ENCODE peak calls at places on chromosomes 6 and 20, in ten cellular contexts. One of them, this sample, is unnamed.

GRCh38 chr6:27062755-27063154 is 184.7 kb upstream of the PRSS16 start:
- DNase-seq in A549: no peak
- DNase-seq in ovary: no peak
- DNase-seq in tibial nerve: no peak
- DNase-seq in transverse colon: no peak
- DNase-seq in esophagus muscularis mucosa: no peak
- DNase-seq in stomach: no peak
- DNase-seq in H1: no peak
- DNase-seq in GM12878: no peak
- DNase-seq in SK-N-SH: peak
- DNase-seq in this sample: no peak

GRCh38 chr6:89368107-89368506 is 15.6 kb upstream of the UBE2J1 start:
- DNase-seq in A549: peak
- DNase-seq in ovary: peak
- DNase-seq in tibial nerve: peak
- DNase-seq in transverse colon: peak
- DNase-seq in esophagus muscularis mucosa: no peak
- DNase-seq in stomach: peak
- DNase-seq in H1: peak
- DNase-seq in GM12878: no peak
- DNase-seq in SK-N-SH: peak
- DNase-seq in this sample: peak

GRCh38 chr6:159701413-159701999 is 8.5 kb upstream of the SOD2 start:
- DNase-seq in A549: peak
- DNase-seq in ovary: no peak
- DNase-seq in tibial nerve: no peak
- DNase-seq in transverse colon: no peak
- DNase-seq in esophagus muscularis mucosa: no peak
- DNase-seq in stomach: no peak
- DNase-seq in H1: no peak
- DNase-seq in GM12878: no peak
- DNase-seq in SK-N-SH: no peak
- DNase-seq in this sample: peak

GRCh38 chr6:75437451-75438185 is 56.0 kb downstream of the FILIP1 start:
- DNase-seq in A549: no peak
- DNase-seq in ovary: no peak
- DNase-seq in tibial nerve: peak
- DNase-seq in transverse colon: no peak
- DNase-seq in esophagus muscularis mucosa: no peak
- DNase-seq in stomach: no peak
- DNase-seq in H1: no peak
- DNase-seq in GM12878: no peak
- DNase-seq in SK-N-SH: no peak
- DNase-seq in this sample: no peak

GRCh38 chr20:21936720-21937380 is 231.4 kb downstream of the PAX1 start:
- DNase-seq in A549: no peak
- DNase-seq in ovary: no peak
- DNase-seq in tibial nerve: no peak
- DNase-seq in transverse colon: no peak
- DNase-seq in esophagus muscularis mucosa: no peak
- DNase-seq in stomach: no peak
- DNase-seq in H1: no peak
- DNase-seq in GM12878: no peak
- DNase-seq in SK-N-SH: no peak
- DNase-seq in this sample: no peak

GRCh38 chr20:32355417-32355841 is 2.7 kb upstream of the ASXL1 start:
- DNase-seq in A549: no peak
- DNase-seq in ovary: no peak
- DNase-seq in tibial nerve: no peak
- DNase-seq in transverse colon: no peak
- DNase-seq in esophagus muscularis mucosa: no peak
- DNase-seq in stomach: no peak
- DNase-seq in H1: no peak
- DNase-seq in GM12878: peak
- DNase-seq in SK-N-SH: no peak
- DNase-seq in this sample: no peak

GRCh38 chr6:84663866-84664265 is 100.5 kb downstream of the TBX18 start:
- DNase-seq in A549: no peak
- DNase-seq in ovary: no peak
- DNase-seq in tibial nerve: no peak
- DNase-seq in transverse colon: no peak
- DNase-seq in esophagus muscularis mucosa: no peak
- DNase-seq in stomach: no peak
- DNase-seq in H1: no peak
- DNase-seq in GM12878: no peak
- DNase-seq in SK-N-SH: no peak
- DNase-seq in this sample: no peak

GRCh38 chr20:49769125-49769581 is 43.5 kb upstream of the SLC9A8 start:
- DNase-seq in A549: no peak
- DNase-seq in ovary: no peak
- DNase-seq in tibial nerve: no peak
- DNase-seq in transverse colon: no peak
- DNase-seq in esophagus muscularis mucosa: no peak
- DNase-seq in stomach: no peak
- DNase-seq in H1: no peak
- DNase-seq in GM12878: no peak
- DNase-seq in SK-N-SH: no peak
- DNase-seq in this sample: no peak

GRCh38 chr6:155234687-155235543 is 28.9 kb upstream of the CLDN20 start:
- DNase-seq in A549: no peak
- DNase-seq in ovary: no peak
- DNase-seq in tibial nerve: no peak
- DNase-seq in transverse colon: no peak
- DNase-seq in esophagus muscularis mucosa: no peak
- DNase-seq in stomach: no peak
- DNase-seq in H1: no peak
- DNase-seq in GM12878: no peak
- DNase-seq in SK-N-SH: no peak
- DNase-seq in this sample: no peak

GRCh38 chr20:20546402-20546801 is 166.0 kb downstream of the RALGAPA2 start:
- DNase-seq in A549: no peak
- DNase-seq in ovary: no peak
- DNase-seq in tibial nerve: no peak
- DNase-seq in transverse colon: no peak
- DNase-seq in esophagus muscularis mucosa: no peak
- DNase-seq in stomach: no peak
- DNase-seq in H1: no peak
- DNase-seq in GM12878: no peak
- DNase-seq in SK-N-SH: no peak
- DNase-seq in this sample: no peak

GRCh38 chr20:24118781-24119175 is 130.2 kb upstream of the GGTLC1 start:
- DNase-seq in A549: no peak
- DNase-seq in ovary: no peak
- DNase-seq in tibial nerve: no peak
- DNase-seq in transverse colon: no peak
- DNase-seq in esophagus muscularis mucosa: no peak
- DNase-seq in stomach: no peak
- DNase-seq in H1: no peak
- DNase-seq in GM12878: no peak
- DNase-seq in SK-N-SH: peak
- DNase-seq in this sample: peak

GRCh38 chr20:60034231-60035110 is 76.2 kb downstream of the CDH26 start:
- DNase-seq in A549: no peak
- DNase-seq in ovary: no peak
- DNase-seq in tibial nerve: no peak
- DNase-seq in transverse colon: no peak
- DNase-seq in esophagus muscularis mucosa: peak
- DNase-seq in stomach: no peak
- DNase-seq in H1: no peak
- DNase-seq in GM12878: no peak
- DNase-seq in SK-N-SH: no peak
- DNase-seq in this sample: no peak

GRCh38 chr20:58072695-58073671 is 155.5 kb downstream of the ANKRD60 start:
- DNase-seq in A549: no peak
- DNase-seq in ovary: no peak
- DNase-seq in tibial nerve: no peak
- DNase-seq in transverse colon: no peak
- DNase-seq in esophagus muscularis mucosa: peak
- DNase-seq in stomach: no peak
- DNase-seq in H1: peak
- DNase-seq in GM12878: no peak
- DNase-seq in SK-N-SH: no peak
- DNase-seq in this sample: no peak

GRCh38 chr20:58075980-58076749 is 152.3 kb downstream of the ANKRD60 start:
- DNase-seq in A549: no peak
- DNase-seq in ovary: no peak
- DNase-seq in tibial nerve: no peak
- DNase-seq in transverse colon: no peak
- DNase-seq in esophagus muscularis mucosa: peak
- DNase-seq in stomach: no peak
- DNase-seq in H1: peak
- DNase-seq in GM12878: no peak
- DNase-seq in SK-N-SH: peak
- DNase-seq in this sample: no peak

GRCh38 chr20:58073945-58074920 is 154.2 kb downstream of the ANKRD60 start:
- DNase-seq in A549: no peak
- DNase-seq in ovary: peak
- DNase-seq in tibial nerve: peak
- DNase-seq in transverse colon: no peak
- DNase-seq in esophagus muscularis mucosa: peak
- DNase-seq in stomach: no peak
- DNase-seq in H1: peak
- DNase-seq in GM12878: no peak
- DNase-seq in SK-N-SH: no peak
- DNase-seq in this sample: no peak

GRCh38 chr20:58077282-58077681 is 151.2 kb downstream of the ANKRD60 start:
- DNase-seq in A549: no peak
- DNase-seq in ovary: no peak
- DNase-seq in tibial nerve: no peak
- DNase-seq in transverse colon: no peak
- DNase-seq in esophagus muscularis mucosa: peak
- DNase-seq in stomach: no peak
- DNase-seq in H1: peak
- DNase-seq in GM12878: no peak
- DNase-seq in SK-N-SH: no peak
- DNase-seq in this sample: no peak

GRCh38 chr20:58075565-58075964 is 152.9 kb downstream of the ANKRD60 start:
- DNase-seq in A549: no peak
- DNase-seq in ovary: no peak
- DNase-seq in tibial nerve: no peak
- DNase-seq in transverse colon: no peak
- DNase-seq in esophagus muscularis mucosa: peak
- DNase-seq in stomach: no peak
- DNase-seq in H1: peak
- DNase-seq in GM12878: no peak
- DNase-seq in SK-N-SH: peak
- DNase-seq in this sample: no peak
- TF ChIP-seq EP300 in A549: no peak
- TF ChIP-seq EP300 in ovary: no peak
- TF ChIP-seq EP300 in tibial nerve: no peak
- TF ChIP-seq EP300 in transverse colon: no peak
- TF ChIP-seq EP300 in esophagus muscularis mucosa: no peak
- TF ChIP-seq EP300 in stomach: no peak
- TF ChIP-seq EP300 in H1: no peak
- TF ChIP-seq EP300 in GM12878: no peak
- TF ChIP-seq EP300 in SK-N-SH: no peak
- TF ChIP-seq EP300 in this sample: no peak

DNA sequence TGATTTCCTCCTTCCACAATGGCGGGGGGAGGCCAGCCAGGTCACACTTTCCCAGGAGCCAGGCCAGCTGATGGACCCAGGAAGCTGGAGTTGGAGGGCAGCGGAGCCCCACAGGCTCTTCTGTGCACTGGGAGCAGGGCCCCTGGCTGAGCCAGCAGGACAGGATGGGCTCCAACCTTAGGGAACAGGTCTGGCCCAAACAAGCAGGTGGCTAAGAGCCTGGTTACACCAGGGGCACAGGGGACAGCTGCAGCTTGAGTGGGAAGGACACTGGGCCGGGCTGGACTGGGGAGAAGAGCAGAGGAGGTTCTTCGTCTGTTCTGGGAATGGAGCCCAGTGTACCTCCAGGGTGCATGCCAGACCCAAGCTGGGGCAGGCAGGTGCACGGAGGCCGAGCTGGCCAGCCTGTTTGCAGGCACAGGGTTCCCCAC is 102.3 kb downstream of the DLL1 start:
- DNase-seq in A549: no peak
- DNase-seq in ovary: no peak
- DNase-seq in tibial nerve: peak
- DNase-seq in transverse colon: no peak
- DNase-seq in esophagus muscularis mucosa: peak
- DNase-seq in stomach: no peak
- DNase-seq in H1: peak
- DNase-seq in GM12878: no peak
- DNase-seq in SK-N-SH: no peak
- DNase-seq in this sample: no peak
- TF ChIP-seq EP300 in A549: no peak
- TF ChIP-seq EP300 in ovary: no peak
- TF ChIP-seq EP300 in tibial nerve: no peak
- TF ChIP-seq EP300 in transverse colon: no peak
- TF ChIP-seq EP300 in esophagus muscularis mucosa: no peak
- TF ChIP-seq EP300 in stomach: no peak
- TF ChIP-seq EP300 in H1: no peak
- TF ChIP-seq EP300 in GM12878: no peak
- TF ChIP-seq EP300 in SK-N-SH: no peak
- TF ChIP-seq EP300 in this sample: no peak

DNA sequence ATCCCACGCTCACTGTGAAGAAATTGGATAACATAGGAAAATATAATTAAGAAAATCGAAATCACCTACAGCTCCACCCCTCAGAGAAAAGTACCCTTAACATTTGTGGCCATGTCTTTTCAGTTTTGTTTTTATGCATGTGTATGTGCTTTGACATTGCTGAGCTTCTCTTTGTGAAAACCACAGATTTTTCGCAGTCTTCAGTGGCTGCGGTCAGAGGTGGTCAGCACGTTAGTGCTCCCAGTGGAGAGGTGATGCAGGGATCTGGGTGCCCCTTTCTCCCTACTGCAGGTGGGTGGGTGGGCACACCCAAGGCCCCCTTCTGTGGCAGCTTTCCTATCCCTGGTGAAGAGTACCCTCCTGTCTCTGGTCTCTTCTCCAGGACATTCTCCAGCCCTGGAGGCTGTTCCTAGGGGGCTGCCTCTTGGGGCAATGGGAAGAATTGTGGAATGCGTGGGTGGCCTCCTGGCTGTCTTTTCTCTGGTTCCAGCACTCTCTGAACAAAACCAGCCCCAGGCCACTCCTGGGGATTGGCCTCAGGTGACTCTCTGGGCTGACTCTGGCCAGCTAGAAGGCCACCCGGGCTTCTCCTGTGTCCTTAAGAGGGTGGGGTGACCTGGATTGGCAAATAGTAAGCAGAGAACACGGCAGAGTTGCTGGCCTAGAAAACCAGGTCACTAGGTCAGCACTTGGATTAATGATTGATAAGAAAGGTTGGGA is 49.8 kb upstream of the FANCE start:
- DNase-seq in A549: no peak
- DNase-seq in ovary: no peak
- DNase-seq in tibial nerve: no peak
- DNase-seq in transverse colon: no peak
- DNase-seq in esophagus muscularis mucosa: no peak
- DNase-seq in stomach: peak
- DNase-seq in H1: no peak
- DNase-seq in GM12878: peak
- DNase-seq in SK-N-SH: no peak
- DNase-seq in this sample: no peak
- TF ChIP-seq EP300 in A549: no peak
- TF ChIP-seq EP300 in ovary: no peak
- TF ChIP-seq EP300 in tibial nerve: no peak
- TF ChIP-seq EP300 in transverse colon: no peak
- TF ChIP-seq EP300 in esophagus muscularis mucosa: no peak
- TF ChIP-seq EP300 in stomach: no peak
- TF ChIP-seq EP300 in H1: no peak
- TF ChIP-seq EP300 in GM12878: peak
- TF ChIP-seq EP300 in SK-N-SH: no peak
- TF ChIP-seq EP300 in this sample: no peak

GRCh38 chr20:19522080-19522801 is 235.8 kb upstream of the RIN2 start:
- DNase-seq in A549: no peak
- DNase-seq in ovary: no peak
- DNase-seq in tibial nerve: no peak
- DNase-seq in transverse colon: no peak
- DNase-seq in esophagus muscularis mucosa: no peak
- DNase-seq in stomach: no peak
- DNase-seq in H1: no peak
- DNase-seq in GM12878: no peak
- DNase-seq in SK-N-SH: no peak
- DNase-seq in this sample: no peak
- TF ChIP-seq EP300 in A549: no peak
- TF ChIP-seq EP300 in ovary: no peak
- TF ChIP-seq EP300 in tibial nerve: no peak
- TF ChIP-seq EP300 in transverse colon: no peak
- TF ChIP-seq EP300 in esophagus muscularis mucosa: no peak
- TF ChIP-seq EP300 in stomach: no peak
- TF ChIP-seq EP300 in H1: no peak
- TF ChIP-seq EP300 in GM12878: no peak
- TF ChIP-seq EP300 in SK-N-SH: no peak
- TF ChIP-seq EP300 in this sample: no peak

This sample was measured in sigmoid colon.